ENCODE peak calls at places on chromosome 9, in four cellular contexts. R, J, X and V are unnamed samples.

GRCh38 chr9:94916956-94917355 is 190.5 kb downstream of the AOPEP start:
- DNase-seq in J (no peak), X (no peak), R (no peak), V (peak)

GRCh38 chr9:95103385-95104087 is 214.0 kb downstream of the FANCC start:
- DNase-seq in R (no peak), X (no peak), J (no peak), V (peak)

GRCh38 chr9:19020886-19021285 is 12.1 kb downstream of the SAXO1 start:
- DNase-seq in R (no peak), J (no peak), X (no peak), V (no peak)

GRCh38 chr9:14271078-14271673 is 42.8 kb downstream of the NFIB start:
- DNase-seq in R (peak), J (no peak), X (peak), V (peak)

GRCh38 chr9:99092643-99093491 is 12.0 kb upstream of the TGFBR1 start:
- DNase-seq in X (no peak), J (no peak), R (no peak), V (no peak)

GRCh38 chr9:114900937-114901802 is 29.2 kb downstream of the TNFSF8 start:
- DNase-seq in X (no peak), R (no peak), J (no peak), V (no peak)

GRCh38 chr9:105693435-105694275 is 686 bp upstream of the TMEM38B start:
- DNase-seq in R (no peak), J (no peak), X (no peak), V (no peak)

GRCh38 chr9:104927216-104927911 is 591 bp downstream of the ABCA1 start:
- DNase-seq in J (peak), X (peak), R (no peak), V (peak)

GRCh38 chr9:123360161-123361085 is 4.4 kb downstream of the CRB2 start:
- DNase-seq in R (no peak), J (no peak), X (no peak), V (peak)

GRCh38 chr9:14348241-14349140 is 34.5 kb upstream of the NFIB start:
- DNase-seq in X (no peak), R (no peak), J (no peak), V (peak)

GRCh38 chr9:32665101-32665500 is 29.6 kb upstream of the TAF1L start:
- DNase-seq in X (no peak), R (no peak), J (no peak), V (no peak)

GRCh38 chr9:34992376-34992951 is 2.9 kb downstream of the DNAJB5 start:
- DNase-seq in J (no peak), R (no peak), X (no peak), V (no peak)

GRCh38 chr9:12759767-12760166 is 15.1 kb upstream of the LURAP1L start:
- DNase-seq in R (peak), J (no peak), X (no peak), V (no peak)

GRCh38 chr9:76452839-76453238 is 6.1 kb upstream of the GCNT1 start:
- DNase-seq in R (no peak), J (no peak), X (no peak), V (no peak)

GRCh38 chr9:14942037-14942436 is 31.8 kb upstream of the FREM1 start:
- DNase-seq in R (no peak), J (no peak), X (no peak), V (no peak)

GRCh38 chr9:7338586-7339281 is 460.8 kb downstream of the DMAC1 start:
- DNase-seq in J (no peak), R (no peak), X (no peak), V (no peak)

GRCh38 chr9:128494108-128494742 is 10.3 kb upstream of the GLE1 start:
- DNase-seq in X (peak), J (no peak), R (no peak), V (peak)

GRCh38 chr9:98215821-98216220 is 23.4 kb upstream of the CORO2A start:
- DNase-seq in J (no peak), R (no peak), X (no peak), V (no peak)

GRCh38 chr9:75488082-75488713 is 399.9 kb downstream of the OSTF1 start:
- DNase-seq in R (no peak), X (no peak), J (no peak), V (no peak)

GRCh38 chr9:120889606-120890396 is 12.8 kb upstream of the PHF19 start:
- DNase-seq in X (no peak), R (no peak), J (no peak), V (no peak)

GRCh38 chr9:89668216-89668867 is 63.5 kb downstream of the GADD45G start:
- DNase-seq in X (no peak), R (no peak), J (no peak), V (peak)

GRCh38 chr9:19138084-19138483 is 10.8 kb upstream of the PLIN2 start:
- DNase-seq in X (no peak), R (no peak), J (no peak), V (no peak)